ENCODE peak calls at places on chromosomes 12 and 14, in five cellular contexts. One of them, this sample, is unnamed.

GRCh38 chr12:76020731-76021672 is 10.6 kb downstream of the PHLDA1 start:
- DNase-seq in GM12865: peak
- DNase-seq in psoas muscle: no peak
- DNase-seq in HFF-Myc: peak
- DNase-seq in epithelial cell of esophagus: peak
- DNase-seq in this sample: peak

GRCh38 chr12:52155048-52155868 is 36.6 kb downstream of the KRT80 start:
- DNase-seq in GM12865: peak
- DNase-seq in psoas muscle: no peak
- DNase-seq in HFF-Myc: no peak
- DNase-seq in epithelial cell of esophagus: peak
- DNase-seq in this sample: no peak

GRCh38 chr12:25592725-25593495 is 39.8 kb upstream of the LMNTD1 start:
- DNase-seq in GM12865: no peak
- DNase-seq in psoas muscle: no peak
- DNase-seq in HFF-Myc: no peak
- DNase-seq in epithelial cell of esophagus: no peak
- DNase-seq in this sample: no peak

GRCh38 chr14:102796661-102797190 is 19.5 kb downstream of the TRAF3 start:
- DNase-seq in GM12865: no peak
- DNase-seq in psoas muscle: no peak
- DNase-seq in HFF-Myc: no peak
- DNase-seq in epithelial cell of esophagus: no peak
- DNase-seq in this sample: no peak

GRCh38 chr12:93108958-93109357 is 179.9 kb upstream of the EEA1 start:
- DNase-seq in GM12865: no peak
- DNase-seq in psoas muscle: no peak
- DNase-seq in HFF-Myc: no peak
- DNase-seq in epithelial cell of esophagus: no peak
- DNase-seq in this sample: peak

GRCh38 chr14:106490442-106490841 is 964.1 kb downstream of the TMEM121 start:
- DNase-seq in GM12865: no peak
- DNase-seq in psoas muscle: no peak
- DNase-seq in HFF-Myc: no peak
- DNase-seq in epithelial cell of esophagus: no peak
- DNase-seq in this sample: no peak

GRCh38 chr14:91731986-91732385 is at the start of gene CATSPERB:
- DNase-seq in GM12865: no peak
- DNase-seq in psoas muscle: no peak
- DNase-seq in HFF-Myc: no peak
- DNase-seq in epithelial cell of esophagus: no peak
- DNase-seq in this sample: no peak

GRCh38 chr14:52266782-52267181 is 716 bp upstream of the PTGDR start:
- DNase-seq in GM12865: no peak
- DNase-seq in psoas muscle: no peak
- DNase-seq in HFF-Myc: no peak
- DNase-seq in epithelial cell of esophagus: no peak
- DNase-seq in this sample: no peak

GRCh38 chr14:30303350-30303749 is 255.6 kb upstream of the G2E3 start:
- DNase-seq in GM12865: no peak
- DNase-seq in psoas muscle: no peak
- DNase-seq in HFF-Myc: no peak
- DNase-seq in epithelial cell of esophagus: no peak
- DNase-seq in this sample: no peak

DNA sequence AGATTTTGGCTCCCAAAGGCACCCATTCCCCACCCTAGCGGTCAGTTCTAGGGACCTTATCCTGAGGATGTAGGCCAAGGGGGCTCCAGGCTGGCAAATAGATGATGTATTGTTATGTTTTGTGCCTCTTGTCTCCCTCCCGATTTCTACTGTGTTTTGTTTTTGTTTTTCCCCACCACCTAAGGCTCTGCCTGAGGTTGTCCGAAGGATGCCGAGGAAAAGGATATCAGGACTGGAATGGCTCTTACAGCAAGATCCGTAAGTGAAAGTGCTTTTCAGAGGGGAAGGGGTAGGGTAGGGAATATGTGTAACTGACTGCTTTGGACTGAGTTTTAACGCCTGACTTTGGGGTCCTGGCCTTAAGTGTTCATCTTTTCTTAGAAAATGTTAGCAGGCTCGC is 6.6 kb downstream of the FOXG1 start:
- DNase-seq in GM12865: no peak
- DNase-seq in psoas muscle: no peak
- DNase-seq in HFF-Myc: no peak
- DNase-seq in epithelial cell of esophagus: no peak
- DNase-seq in this sample: no peak
- H3K4me3 ChIP-seq in GM12865: peak
- H3K4me3 ChIP-seq in psoas muscle: no peak
- H3K4me3 ChIP-seq in HFF-Myc: no peak
- H3K4me3 ChIP-seq in epithelial cell of esophagus: no peak
- H3K4me3 ChIP-seq in this sample: peak

GRCh38 chr12:79174656-79175055 is 310.1 kb downstream of the SYT1 start:
- DNase-seq in GM12865: peak
- DNase-seq in psoas muscle: no peak
- DNase-seq in HFF-Myc: peak
- DNase-seq in epithelial cell of esophagus: peak
- DNase-seq in this sample: peak
- TF ChIP-seq CTCF in GM12865: peak
- TF ChIP-seq CTCF in psoas muscle: no peak
- TF ChIP-seq CTCF in HFF-Myc: no peak
- TF ChIP-seq CTCF in epithelial cell of esophagus: peak
- TF ChIP-seq CTCF in this sample: peak

GRCh38 chr14:35725934-35726333 is 83.2 kb downstream of the RALGAPA1 start:
- DNase-seq in GM12865: no peak
- DNase-seq in psoas muscle: no peak
- DNase-seq in HFF-Myc: no peak
- DNase-seq in epithelial cell of esophagus: no peak
- DNase-seq in this sample: no peak

GRCh38 chr14:35727764-35728163 is 81.3 kb downstream of the RALGAPA1 start:
- DNase-seq in GM12865: no peak
- DNase-seq in psoas muscle: no peak
- DNase-seq in HFF-Myc: no peak
- DNase-seq in epithelial cell of esophagus: no peak
- DNase-seq in this sample: no peak

GRCh38 chr14:35730871-35731270 is 78.2 kb downstream of the RALGAPA1 start:
- DNase-seq in GM12865: no peak
- DNase-seq in psoas muscle: no peak
- DNase-seq in HFF-Myc: no peak
- DNase-seq in epithelial cell of esophagus: no peak
- DNase-seq in this sample: no peak
- H3K4me3 ChIP-seq in GM12865: no peak
- H3K4me3 ChIP-seq in psoas muscle: no peak
- H3K4me3 ChIP-seq in HFF-Myc: no peak
- H3K4me3 ChIP-seq in epithelial cell of esophagus: no peak
- H3K4me3 ChIP-seq in this sample: no peak

GRCh38 chr12:85923767-85924331 is 49.8 kb downstream of the NTS start:
- DNase-seq in GM12865: no peak
- DNase-seq in psoas muscle: no peak
- DNase-seq in HFF-Myc: peak
- DNase-seq in epithelial cell of esophagus: peak
- DNase-seq in this sample: peak
- TF ChIP-seq CTCF in GM12865: peak
- TF ChIP-seq CTCF in psoas muscle: peak
- TF ChIP-seq CTCF in HFF-Myc: peak
- TF ChIP-seq CTCF in epithelial cell of esophagus: peak
- TF ChIP-seq CTCF in this sample: peak

GRCh38 chr12:4562034-4562657 is at the start of gene DYRK4:
- DNase-seq in GM12865: no peak
- DNase-seq in psoas muscle: peak
- DNase-seq in HFF-Myc: peak
- DNase-seq in epithelial cell of esophagus: peak
- DNase-seq in this sample: peak
- H3K4me3 ChIP-seq in GM12865: no peak
- H3K4me3 ChIP-seq in psoas muscle: peak
- H3K4me3 ChIP-seq in HFF-Myc: peak
- H3K4me3 ChIP-seq in epithelial cell of esophagus: peak
- H3K4me3 ChIP-seq in this sample: peak

DNA sequence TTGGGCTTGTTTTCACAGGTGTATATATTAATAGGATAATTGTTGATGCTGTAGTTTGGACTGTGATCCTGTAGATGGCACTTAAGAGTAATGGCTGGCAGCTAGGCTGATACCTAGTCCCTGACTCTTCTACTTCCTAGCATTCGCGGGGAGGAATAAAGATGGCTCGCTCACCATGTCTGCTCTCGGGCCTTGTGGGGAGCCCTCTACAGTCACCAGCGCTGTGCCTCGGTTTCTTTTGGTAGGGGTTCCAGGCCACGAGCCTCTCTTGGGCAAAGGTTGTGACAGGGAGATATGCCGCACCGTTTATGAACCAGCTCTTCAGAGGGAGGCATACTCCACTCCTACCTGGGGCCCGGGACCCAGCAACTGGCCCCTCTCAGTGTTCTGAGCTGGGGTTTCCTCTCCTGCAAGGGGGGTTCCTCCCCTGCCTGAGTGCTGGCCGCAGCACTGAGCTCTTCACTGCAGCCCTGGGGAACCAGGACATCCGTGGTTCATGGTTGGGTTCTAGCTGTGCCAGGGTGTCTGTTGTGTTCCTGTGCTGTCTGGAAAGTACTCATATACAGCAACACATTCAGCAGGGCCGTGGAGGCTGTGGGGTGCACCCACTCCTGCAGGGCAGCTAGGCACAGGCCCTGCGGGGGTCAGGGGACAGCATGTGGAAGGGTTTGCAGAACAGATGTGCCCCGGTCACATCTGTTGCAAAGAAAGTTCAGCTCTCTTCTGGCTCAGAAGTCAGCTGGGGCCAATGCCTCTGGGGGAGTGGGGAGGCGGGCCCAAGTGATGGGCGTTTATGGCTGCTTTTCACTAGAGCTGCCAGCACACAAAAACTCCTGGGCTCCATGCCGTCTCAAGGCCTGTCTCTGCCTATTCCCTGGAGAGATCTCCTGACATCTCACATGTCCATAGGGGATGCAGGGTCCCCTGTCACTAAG is 147.9 kb downstream of the PPFIA2 start:
- DNase-seq in GM12865: peak
- DNase-seq in psoas muscle: no peak
- DNase-seq in HFF-Myc: no peak
- DNase-seq in epithelial cell of esophagus: peak
- DNase-seq in this sample: no peak
- TF ChIP-seq CTCF in GM12865: peak
- TF ChIP-seq CTCF in psoas muscle: peak
- TF ChIP-seq CTCF in HFF-Myc: no peak
- TF ChIP-seq CTCF in epithelial cell of esophagus: peak
- TF ChIP-seq CTCF in this sample: peak

GRCh38 chr14:89915114-89915878 is 39.2 kb downstream of the EFCAB11 start:
- DNase-seq in GM12865: peak
- DNase-seq in psoas muscle: peak
- DNase-seq in HFF-Myc: peak
- DNase-seq in epithelial cell of esophagus: peak
- DNase-seq in this sample: peak
- H3K4me3 ChIP-seq in GM12865: no peak
- H3K4me3 ChIP-seq in psoas muscle: peak
- H3K4me3 ChIP-seq in HFF-Myc: no peak
- H3K4me3 ChIP-seq in epithelial cell of esophagus: no peak
- H3K4me3 ChIP-seq in this sample: no peak

GRCh38 chr14:69803753-69804152 is 6.7 kb upstream of the SLC10A1 start:
- DNase-seq in GM12865: no peak
- DNase-seq in psoas muscle: no peak
- DNase-seq in HFF-Myc: no peak
- DNase-seq in epithelial cell of esophagus: peak
- DNase-seq in this sample: no peak
- TF ChIP-seq CTCF in GM12865: peak
- TF ChIP-seq CTCF in psoas muscle: no peak
- TF ChIP-seq CTCF in HFF-Myc: no peak
- TF ChIP-seq CTCF in epithelial cell of esophagus: peak
- TF ChIP-seq CTCF in this sample: peak

DNA sequence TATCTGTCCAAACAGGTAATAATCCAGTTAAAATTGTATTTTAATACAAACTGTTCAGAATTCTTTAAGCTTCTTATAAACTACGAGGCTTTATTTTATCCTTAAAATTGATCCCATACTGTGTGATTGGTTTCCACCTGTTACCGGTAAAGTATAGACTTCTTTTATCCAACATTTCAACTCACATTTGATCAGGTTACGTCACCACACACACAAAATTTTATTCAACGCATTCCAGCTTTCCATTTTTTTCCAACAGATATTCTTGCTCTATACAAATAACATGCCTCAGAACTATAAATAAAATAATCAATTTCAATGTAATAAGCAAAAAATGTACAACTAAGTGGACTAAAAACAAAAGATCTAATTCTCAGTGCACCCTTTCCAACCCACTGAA is 4.5 kb downstream of the NOVA1 start:
- DNase-seq in GM12865: no peak
- DNase-seq in psoas muscle: no peak
- DNase-seq in HFF-Myc: no peak
- DNase-seq in epithelial cell of esophagus: no peak
- DNase-seq in this sample: no peak
- H3K4me3 ChIP-seq in GM12865: no peak
- H3K4me3 ChIP-seq in psoas muscle: peak
- H3K4me3 ChIP-seq in HFF-Myc: no peak
- H3K4me3 ChIP-seq in epithelial cell of esophagus: no peak
- H3K4me3 ChIP-seq in this sample: no peak